ENCODE peak calls at places on chromosomes 5 and 9, in five cellular contexts. D is IMR-90, Z is ovary, K is thyroid gland, Q is transverse colon. H is an unnamed sample. For H3K36me3, the result is how much of the 10 kb centered on the place peaks cover.

GRCh38 chr5:21802869-21803490 is 1050.2 kb downstream of the CDH12 start:
- DNase-seq in Z (no peak), K (no peak), D (peak), Q (no peak), H (no peak)

GRCh38 chr5:124755565-124755964 is 9.1 kb upstream of the ZNF608 start:
- DNase-seq in D (no peak), Z (no peak), Q (no peak), K (no peak), H (no peak)

GRCh38 chr9:93254806-93255519 is 71.0 kb downstream of the WNK2 start:
- DNase-seq in D (no peak), Z (no peak), Q (peak), K (no peak), H (no peak)

GRCh38 chr5:75434107-75434506 is 77.3 kb downstream of the CERT1 start:
- DNase-seq in D (peak), Q (no peak), Z (no peak), K (no peak), H (no peak)

GRCh38 chr5:150045512-150045911 is 40.8 kb downstream of the CSF1R start:
- DNase-seq in D (no peak), Z (no peak), Q (no peak), K (no peak), H (no peak)

GRCh38 chr5:109921735-109922395 is 232.1 kb downstream of the MAN2A1 start:
- DNase-seq in K (peak), Z (no peak), D (no peak), Q (no peak), H (no peak)

GRCh38 chr9:6413365-6414263 is 615 bp downstream of the UHRF2 start:
- DNase-seq in D (no peak), Q (peak), K (peak), Z (no peak), H (no peak)

GRCh38 chr5:53478411-53479044 is 1.9 kb upstream of the FST start:
- DNase-seq in Q (peak), D (peak), K (peak), Z (peak), H (peak)

GRCh38 chr5:15492545-15492944 is 7.4 kb upstream of the FBXL7 start:
- DNase-seq in D (no peak), Z (no peak), Q (no peak), K (no peak), H (no peak)

GRCh38 chr5:5822729-5823257 is 400.3 kb downstream of the ICE1 start:
- DNase-seq in Q (no peak), D (no peak), K (no peak), Z (no peak), H (no peak)

GRCh38 chr9:89356782-89357181 is 38.5 kb downstream of the SECISBP2 start:
- DNase-seq in D (no peak), Z (no peak), K (no peak), Q (no peak), H (no peak)

GRCh38 chr5:143435207-143435657 is 31.7 kb upstream of the NR3C1 start:
- DNase-seq in Z (no peak), D (peak), Q (peak), K (peak), H (no peak)

GRCh38 chr9:2053883-2054845 is 39.0 kb downstream of the SMARCA2 start:
- DNase-seq in K (peak), Z (no peak), Q (peak), D (peak), H (peak)

GRCh38 chr5:174327317-174327864 is 281.9 kb downstream of the NSG2 start:
- DNase-seq in Z (no peak), D (peak), K (peak), Q (peak), H (peak)

GRCh38 chr5:67133781-67134180 is 62.8 kb downstream of the CD180 start:
- DNase-seq in D (no peak), Q (no peak), K (peak), Z (no peak), H (no peak)

GRCh38 chr5:4156889-4157288 is 561.3 kb downstream of the IRX1 start:
- DNase-seq in Z (no peak), Q (no peak), K (no peak), D (no peak), H (no peak)

GRCh38 chr5:96780626-96781025 is 27.1 kb downstream of the ERAP1 start:
- DNase-seq in Z (no peak), K (no peak), Q (no peak), D (peak), H (no peak)

DNA sequence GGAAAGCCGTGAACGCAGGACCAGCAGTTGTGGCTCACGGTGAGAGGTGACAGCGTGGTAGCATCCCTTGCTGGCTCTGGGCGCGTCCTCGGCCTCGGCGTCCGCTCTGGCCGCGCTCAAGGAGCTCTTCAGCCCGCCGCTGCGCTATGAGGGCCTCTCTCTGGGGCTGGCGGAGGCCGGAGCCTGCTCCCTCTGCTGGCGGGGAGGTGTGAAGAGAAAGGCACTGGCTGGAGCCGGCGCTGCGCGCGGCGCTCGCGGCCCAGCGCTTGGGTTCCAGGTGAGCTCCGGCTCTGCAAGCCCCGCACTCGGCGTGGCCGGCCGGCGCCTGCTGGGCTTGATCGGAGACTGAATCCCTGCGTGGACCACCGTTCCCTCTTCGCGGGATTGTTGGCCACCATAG is 705.6 kb downstream of the SEMA5A start:
- DNase-seq in Z (no peak), Q (no peak), D (no peak), K (no peak), H (no peak)
- H3K27ac ChIP-seq in Z (no peak), Q (no peak), D (no peak), K (no peak), H (no peak)

GRCh38 chr5:81253875-81254274 is 20.8 kb downstream of the CKMT2 start:
- DNase-seq in Z (no peak), K (no peak), D (no peak), Q (no peak), H (no peak)
- H3K36me3 ChIP-seq in Z (under half), K (under half), D (under half), Q (under half), H (under half)

DNA sequence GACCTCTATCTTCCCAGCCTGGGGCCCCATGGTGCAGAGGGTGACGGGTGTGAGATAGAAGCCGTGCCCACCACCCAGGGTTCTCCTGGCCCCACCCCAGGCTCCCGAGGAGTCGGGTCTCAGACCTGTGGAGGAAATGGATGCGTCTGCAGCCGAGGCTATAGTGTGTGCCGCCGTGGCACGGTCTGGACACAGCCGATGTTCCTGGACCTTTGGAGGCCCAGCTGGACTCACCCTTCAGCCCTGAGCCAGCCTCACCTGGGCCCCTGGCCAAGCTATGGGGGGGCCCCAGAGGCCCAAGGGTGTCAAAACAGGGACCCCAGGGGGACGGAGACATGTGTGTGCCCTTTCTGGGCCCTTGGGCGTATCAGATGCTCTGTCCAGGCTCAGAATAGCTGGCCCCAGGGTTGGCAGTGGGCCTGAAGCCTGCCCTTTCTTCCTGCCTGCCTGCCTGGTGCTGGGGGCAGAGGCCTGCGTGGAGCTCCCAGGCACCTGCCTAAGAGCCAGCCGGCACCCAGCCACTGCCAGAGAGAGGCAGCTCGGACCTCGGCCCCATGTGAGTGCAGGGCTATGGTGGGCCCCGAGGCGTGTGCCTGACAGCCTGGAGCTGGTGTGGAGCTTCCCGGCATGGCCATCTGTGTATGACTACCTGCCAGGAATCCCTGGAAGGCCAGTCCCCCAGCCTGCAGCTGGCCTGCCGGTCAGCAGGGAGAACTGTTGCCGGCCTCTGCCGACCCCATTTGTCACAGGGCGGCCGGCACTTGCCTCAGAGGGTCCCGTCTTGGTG is 41.8 kb downstream of the KCNT1 start:
- DNase-seq in Z (no peak), D (no peak), K (no peak), Q (no peak), H (no peak)
- TF ChIP-seq POLR2A in Z (no peak), D (no peak), K (no peak), Q (no peak), H (no peak)

GRCh38 chr9:33227741-33228140 is 12.2 kb upstream of the SPINK4 start:
- DNase-seq in K (no peak), Z (no peak), Q (no peak), D (no peak), H (no peak)
- H3K27ac ChIP-seq in K (no peak), Z (no peak), Q (no peak), D (no peak), H (no peak)

GRCh38 chr9:23088932-23089364 is 642.3 kb downstream of the DMRTA1 start:
- DNase-seq in K (no peak), Q (no peak), D (no peak), Z (no peak), H (no peak)
- H3K36me3 ChIP-seq in K (under half), Q (under half), D (under half), Z (under half), H (under half)

GRCh38 chr9:114929166-114929565 is 1.2 kb downstream of the TNFSF8 start:
- DNase-seq in Q (no peak), D (no peak), K (no peak), Z (no peak), H (no peak)

GRCh38 chr9:114932502-114932901 is 2.1 kb upstream of the TNFSF8 start:
- DNase-seq in K (no peak), Z (no peak), D (no peak), Q (no peak), H (no peak)

GRCh38 chr9:114928092-114928491 is 2.3 kb downstream of the TNFSF8 start:
- DNase-seq in Q (no peak), D (no peak), K (no peak), Z (no peak), H (no peak)

GRCh38 chr9:114931407-114931806 is 1.0 kb upstream of the TNFSF8 start:
- DNase-seq in K (no peak), D (no peak), Q (no peak), Z (no peak), H (no peak)

GRCh38 chr9:114930063-114930812 is at the start of gene TNFSF8:
- DNase-seq in D (no peak), Z (no peak), Q (peak), K (no peak), H (peak)
- TF ChIP-seq POLR2A in D (no peak), Z (no peak), Q (peak), K (no peak), H (no peak)